ENCODE peak calls at places on chromosomes 4 and X, in nine cellular contexts. Y, U, K, N, J, E, Q, W and M are unnamed samples.

GRCh38 chrX:65451663-65452062 is 82.9 kb downstream of the LAS1L start:
- DNase-seq in J (peak; percentile 33), E (no peak), Y (no peak), K (no peak), N (peak; percentile 19), U (peak; percentile 9), W (no peak), Q (no peak), M (no peak)

GRCh38 chrX:20863649-20864048 is 510.6 kb upstream of the CNKSR2 start:
- DNase-seq in Y (no peak), K (no peak), E (no peak), U (no peak), Q (no peak), J (no peak), N (no peak), W (no peak), M (no peak)

GRCh38 chr4:23855912-23856605 is 33.8 kb downstream of the PPARGC1A start:
- DNase-seq in K (no peak), U (no peak), E (no peak), N (no peak), W (no peak), Q (no peak), Y (no peak), J (peak; percentile 68), M (no peak)

GRCh38 chrX:52574416-52575275 is 57.8 kb upstream of the XAGE1B start:
- DNase-seq in U (peak; percentile 38), K (no peak), Y (no peak), N (peak; percentile 41), Q (no peak), W (peak; percentile 39), J (peak; percentile 61), E (no peak), M (peak; percentile 4)

GRCh38 chr4:53061467-53061866 is 199.3 kb downstream of the RASL11B start:
- DNase-seq in J (no peak), K (no peak), Y (no peak), U (no peak), Q (no peak), E (no peak), N (no peak), W (no peak), M (no peak)

GRCh38 chr4:14701389-14701788 is 300.9 kb upstream of the CPEB2 start:
- DNase-seq in K (no peak), J (no peak), Q (peak; percentile 31), W (no peak), E (no peak), U (no peak), N (no peak), Y (no peak), M (no peak)

GRCh38 chr4:79178770-79179169 is 147.1 kb downstream of the NAA11 start:
- DNase-seq in E (no peak), W (no peak), N (no peak), Y (peak; percentile 48), K (peak; percentile 43), J (no peak), Q (no peak), U (no peak), M (no peak)

GRCh38 chrX:154096140-154097002 is 1.1 kb downstream of the MECP2 start:
- DNase-seq in W (no peak), Y (peak; percentile 20), E (peak; percentile 61), K (no peak), U (peak; percentile 21), J (peak; percentile 43), Q (no peak), N (no peak), M (no peak)

DNA sequence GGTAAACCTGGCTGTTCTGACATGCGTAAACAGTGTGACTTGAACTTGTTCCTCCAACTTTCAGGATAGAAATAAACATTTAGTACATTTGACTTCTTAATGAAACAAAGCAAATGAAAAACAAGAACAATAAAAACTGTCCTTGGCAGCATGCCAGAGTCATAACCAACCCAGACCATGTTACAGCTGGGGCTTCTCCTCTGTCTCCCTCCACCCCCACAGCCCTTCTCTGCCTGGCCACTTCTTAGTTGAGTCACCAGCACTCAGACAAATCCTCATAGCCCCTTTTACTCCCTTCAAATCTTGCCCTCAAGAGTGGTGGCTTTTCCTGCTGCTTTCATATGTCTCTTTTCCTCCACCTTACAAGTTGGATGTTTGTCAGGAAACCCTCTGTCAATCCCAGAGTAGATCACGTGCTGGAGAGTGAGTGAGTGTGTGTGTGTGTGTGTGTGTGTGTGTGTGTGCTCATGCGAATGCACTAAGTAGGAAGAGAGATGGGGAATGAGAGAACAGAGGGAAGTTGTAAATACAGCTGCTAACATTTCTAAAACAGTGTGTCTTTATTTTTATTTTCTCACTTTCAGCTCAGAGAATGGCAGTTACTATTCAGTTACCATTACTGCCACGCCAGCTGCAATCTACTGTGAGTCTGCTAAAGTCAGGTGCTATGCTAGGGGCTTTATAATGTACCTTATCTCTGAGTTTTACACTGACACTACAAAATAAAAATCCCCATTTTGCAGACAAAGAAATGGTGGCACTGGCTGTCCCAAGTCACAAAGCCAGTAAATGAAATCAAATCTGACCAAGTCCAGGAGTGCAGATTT is 15.0 kb downstream of the SCARB2 start:
- DNase-seq in Q (peak; percentile 54), U (peak; percentile 37), W (no peak), J (peak; percentile 89), E (no peak), Y (peak; percentile 94), N (peak; percentile 95), K (peak; percentile 79), M (peak; percentile 92)
- H3K4me1 ChIP-seq in Q (peaks cover 78% of the 10 kb centered on the region), U (peaks cover 4% of the 10 kb centered on the region), W (no peaks in the 10 kb centered on the region), J (peaks cover 38% of the 10 kb centered on the region), E (peaks cover 89% of the 10 kb centered on the region), Y (peaks cover 28% of the 10 kb centered on the region), N (peaks cover 33% of the 10 kb centered on the region), K (peaks cover 87% of the 10 kb centered on the region), M (peaks cover 96% of the 10 kb centered on the region)

GRCh38 chr4:132596186-132596585 is 552.9 kb upstream of the PCDH10 start:
- DNase-seq in Q (no peak), K (no peak), E (no peak), J (no peak), U (no peak), N (no peak), W (no peak), Y (no peak), M (no peak)

GRCh38 chr4:132592850-132593249 is 556.2 kb upstream of the PCDH10 start:
- DNase-seq in N (no peak), K (no peak), E (no peak), Y (no peak), W (no peak), J (no peak), U (no peak), Q (no peak), M (no peak)

GRCh38 chr4:132593717-132594400 is 555.2 kb upstream of the PCDH10 start:
- DNase-seq in W (no peak), K (no peak), J (no peak), U (no peak), Y (no peak), E (no peak), Q (no peak), N (no peak), M (no peak)

GRCh38 chr4:132587626-132588025 is 561.5 kb upstream of the PCDH10 start:
- DNase-seq in J (no peak), U (no peak), Q (no peak), Y (no peak), E (no peak), N (peak; percentile 44), W (no peak), K (no peak), M (no peak)

GRCh38 chr4:132592340-132592739 is 556.8 kb upstream of the PCDH10 start:
- DNase-seq in U (no peak), K (no peak), Q (no peak), J (no peak), N (no peak), Y (no peak), W (no peak), E (peak; percentile 44), M (no peak)
- TF ChIP-seq CTCF in U (no peak), K (no peak), Q (no peak), J (no peak), N (no peak), Y (no peak), W (peak; percentile 27), E (no peak), M (no peak)

GRCh38 chr4:16900325-16900724 is 1.9 kb upstream of the LDB2 start:
- DNase-seq in N (no peak), W (no peak), E (no peak), Y (no peak), Q (no peak), K (no peak), U (no peak), J (no peak), M (no peak)

GRCh38 chr4:16896871-16897270 is 1.6 kb downstream of the LDB2 start:
- DNase-seq in J (peak; percentile 86), E (no peak), U (no peak), N (peak; percentile 85), W (no peak), K (no peak), Q (no peak), Y (no peak), M (no peak)

GRCh38 chr4:16897351-16897750 is 1.1 kb downstream of the LDB2 start:
- DNase-seq in Y (no peak), J (peak; percentile 30), E (no peak), W (no peak), K (no peak), N (no peak), Q (no peak), U (no peak), M (no peak)

GRCh38 chr4:16894406-16894805 is 4.0 kb downstream of the LDB2 start:
- DNase-seq in E (no peak), J (peak; percentile 47), N (peak; percentile 62), K (no peak), W (no peak), U (no peak), Y (no peak), Q (no peak), M (no peak)

DNA sequence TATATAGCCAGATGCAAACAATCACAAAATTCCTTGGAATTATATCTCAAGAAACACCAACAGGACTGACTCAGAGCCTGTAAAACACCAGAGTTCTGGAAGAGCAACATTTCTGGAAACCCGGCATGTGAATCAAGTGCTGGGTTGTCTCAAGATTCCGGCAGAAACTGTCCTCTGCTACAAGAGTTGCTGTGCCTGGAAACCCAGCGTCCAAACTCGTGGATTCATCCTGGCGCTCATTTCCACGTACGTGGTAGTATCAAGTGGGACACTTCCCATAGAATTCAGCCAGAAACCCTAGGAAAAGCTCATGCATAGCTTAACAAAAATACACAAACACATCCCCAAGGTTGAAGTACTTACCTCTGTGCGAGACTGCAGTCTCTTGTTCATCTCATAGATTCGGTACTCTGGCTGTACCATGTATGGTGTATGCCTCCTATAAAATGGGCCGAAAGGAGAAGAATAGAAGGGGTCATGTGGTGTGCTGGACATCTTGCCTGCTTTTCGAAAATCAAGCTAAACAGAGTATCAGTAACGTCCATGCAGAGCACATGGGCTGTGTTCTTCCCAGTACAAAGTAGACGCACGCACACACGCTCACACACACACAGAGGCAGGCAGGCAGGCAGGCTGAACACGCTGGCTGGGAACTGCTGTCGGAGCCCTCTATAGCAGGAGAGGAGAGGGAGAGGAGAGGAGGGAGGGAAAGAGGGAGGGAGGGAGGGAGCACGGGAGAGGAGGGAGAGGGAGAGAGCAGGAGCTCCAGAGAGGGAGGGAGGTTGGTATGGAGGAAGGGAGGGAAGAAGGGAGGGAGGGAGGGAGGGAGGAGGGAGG is at the start of gene LDB2:
- DNase-seq in E (peak; percentile 78), Y (peak; percentile 89), J (peak; percentile 88), U (no peak), N (peak; percentile 88), K (peak; percentile 72), W (peak; percentile 64), Q (peak; percentile 45), M (no peak)
- TF ChIP-seq POLR2A in E (no peak), Y (peak; percentile 20), J (no peak), U (no peak), N (no peak), K (no peak), W (peak; percentile 51), Q (no peak), M (no peak)

GRCh38 chr4:41181037-41181436 is 33.3 kb downstream of the APBB2 start:
- DNase-seq in J (no peak), K (no peak), Y (no peak), Q (no peak), U (no peak), W (no peak), N (no peak), E (no peak), M (no peak)
- H3K4me1 ChIP-seq in J (peaks cover 10% of the 10 kb centered on the region), K (peaks cover 60% of the 10 kb centered on the region), Y (peaks cover 18% of the 10 kb centered on the region), Q (peaks cover 52% of the 10 kb centered on the region), U (no peaks in the 10 kb centered on the region), W (no peaks in the 10 kb centered on the region), N (peaks cover 56% of the 10 kb centered on the region), E (peaks cover 52% of the 10 kb centered on the region), M (peaks cover 29% of the 10 kb centered on the region)